ENCODE peak calls at places on chromosomes 4 and X, in eight cellular contexts. One of them, this sample, is unnamed.

GRCh38 chr4:84366932-84367331 is 132.2 kb downstream of the NKX6-1 start:
- DNase-seq in iPS DF 19.7: no peak
- DNase-seq in NCI-H1105 treated with DMSO at 0.1 percent for 48 hours: no peak
- DNase-seq in H9: no peak
- DNase-seq in breast epithelium: no peak
- DNase-seq in head of caudate nucleus: no peak
- DNase-seq in iris pigment epithelial cell: no peak
- DNase-seq in CMK: no peak
- DNase-seq in this sample: no peak

GRCh38 chr4:71230613-71231012 is 108.2 kb upstream of the SLC4A4 start:
- DNase-seq in CMK: no peak
- DNase-seq in iPS DF 19.7: no peak
- DNase-seq in breast epithelium: no peak
- DNase-seq in iris pigment epithelial cell: no peak
- DNase-seq in H9: no peak
- DNase-seq in head of caudate nucleus: peak
- DNase-seq in NCI-H1105 treated with DMSO at 0.1 percent for 48 hours: no peak
- DNase-seq in this sample: no peak

GRCh38 chr4:54255881-54256280 is 26.8 kb downstream of the PDGFRA start:
- DNase-seq in iPS DF 19.7: no peak
- DNase-seq in breast epithelium: no peak
- DNase-seq in iris pigment epithelial cell: peak
- DNase-seq in head of caudate nucleus: no peak
- DNase-seq in CMK: no peak
- DNase-seq in NCI-H1105 treated with DMSO at 0.1 percent for 48 hours: no peak
- DNase-seq in H9: no peak
- DNase-seq in this sample: peak

GRCh38 chr4:63529581-63529980 is 879.7 kb downstream of the TECRL start:
- DNase-seq in head of caudate nucleus: no peak
- DNase-seq in NCI-H1105 treated with DMSO at 0.1 percent for 48 hours: no peak
- DNase-seq in CMK: no peak
- DNase-seq in iPS DF 19.7: no peak
- DNase-seq in breast epithelium: no peak
- DNase-seq in H9: no peak
- DNase-seq in iris pigment epithelial cell: no peak
- DNase-seq in this sample: no peak

GRCh38 chr4:87375719-87376291 is 15.2 kb downstream of the HSD17B11 start:
- DNase-seq in head of caudate nucleus: no peak
- DNase-seq in NCI-H1105 treated with DMSO at 0.1 percent for 48 hours: peak
- DNase-seq in iris pigment epithelial cell: peak
- DNase-seq in breast epithelium: no peak
- DNase-seq in CMK: peak
- DNase-seq in iPS DF 19.7: peak
- DNase-seq in H9: no peak
- DNase-seq in this sample: peak

GRCh38 chrX:69309074-69309792 is 144.0 kb upstream of the PJA1 start:
- DNase-seq in H9: peak
- DNase-seq in iris pigment epithelial cell: no peak
- DNase-seq in NCI-H1105 treated with DMSO at 0.1 percent for 48 hours: no peak
- DNase-seq in head of caudate nucleus: no peak
- DNase-seq in breast epithelium: no peak
- DNase-seq in CMK: no peak
- DNase-seq in iPS DF 19.7: no peak
- DNase-seq in this sample: no peak

GRCh38 chr4:7094931-7095330 is 27.1 kb upstream of the GRPEL1 start:
- DNase-seq in head of caudate nucleus: no peak
- DNase-seq in H9: no peak
- DNase-seq in CMK: no peak
- DNase-seq in iPS DF 19.7: no peak
- DNase-seq in breast epithelium: no peak
- DNase-seq in NCI-H1105 treated with DMSO at 0.1 percent for 48 hours: no peak
- DNase-seq in iris pigment epithelial cell: no peak
- DNase-seq in this sample: no peak

GRCh38 chr4:184322328-184323025 is 104.8 kb upstream of the ENPP6 start:
- DNase-seq in H9: no peak
- DNase-seq in CMK: no peak
- DNase-seq in breast epithelium: no peak
- DNase-seq in head of caudate nucleus: no peak
- DNase-seq in iris pigment epithelial cell: no peak
- DNase-seq in NCI-H1105 treated with DMSO at 0.1 percent for 48 hours: no peak
- DNase-seq in iPS DF 19.7: no peak
- DNase-seq in this sample: no peak

GRCh38 chrX:50913520-50913919 is 3.0 kb downstream of the BMP15 start:
- DNase-seq in head of caudate nucleus: no peak
- DNase-seq in NCI-H1105 treated with DMSO at 0.1 percent for 48 hours: no peak
- DNase-seq in iPS DF 19.7: no peak
- DNase-seq in breast epithelium: no peak
- DNase-seq in H9: no peak
- DNase-seq in iris pigment epithelial cell: no peak
- DNase-seq in CMK: no peak
- DNase-seq in this sample: no peak

GRCh38 chrX:13357925-13358324 is 38.1 kb upstream of the ATXN3L start:
- DNase-seq in NCI-H1105 treated with DMSO at 0.1 percent for 48 hours: peak
- DNase-seq in iPS DF 19.7: no peak
- DNase-seq in iris pigment epithelial cell: peak
- DNase-seq in head of caudate nucleus: no peak
- DNase-seq in H9: no peak
- DNase-seq in breast epithelium: no peak
- DNase-seq in CMK: no peak
- DNase-seq in this sample: peak

GRCh38 chr4:152328595-152328994 is 207.3 kb downstream of the FBXW7 start:
- DNase-seq in CMK: no peak
- DNase-seq in iPS DF 19.7: no peak
- DNase-seq in NCI-H1105 treated with DMSO at 0.1 percent for 48 hours: no peak
- DNase-seq in H9: no peak
- DNase-seq in head of caudate nucleus: no peak
- DNase-seq in iris pigment epithelial cell: peak
- DNase-seq in breast epithelium: no peak
- DNase-seq in this sample: no peak

GRCh38 chr4:2954358-2955185 is 8.6 kb downstream of the NOP14 start:
- DNase-seq in CMK: no peak
- DNase-seq in breast epithelium: no peak
- DNase-seq in head of caudate nucleus: no peak
- DNase-seq in NCI-H1105 treated with DMSO at 0.1 percent for 48 hours: no peak
- DNase-seq in iPS DF 19.7: no peak
- DNase-seq in H9: peak
- DNase-seq in iris pigment epithelial cell: no peak
- DNase-seq in this sample: no peak

GRCh38 chrX:40151211-40152172 is 53.7 kb upstream of the BCOR start:
- DNase-seq in head of caudate nucleus: no peak
- DNase-seq in breast epithelium: no peak
- DNase-seq in NCI-H1105 treated with DMSO at 0.1 percent for 48 hours: no peak
- DNase-seq in H9: peak
- DNase-seq in iris pigment epithelial cell: peak
- DNase-seq in iPS DF 19.7: no peak
- DNase-seq in CMK: no peak
- DNase-seq in this sample: peak

GRCh38 chrX:56219702-56220101 is 12.5 kb upstream of the KLF8 start:
- DNase-seq in breast epithelium: no peak
- DNase-seq in iris pigment epithelial cell: no peak
- DNase-seq in H9: no peak
- DNase-seq in CMK: no peak
- DNase-seq in head of caudate nucleus: no peak
- DNase-seq in iPS DF 19.7: no peak
- DNase-seq in NCI-H1105 treated with DMSO at 0.1 percent for 48 hours: no peak
- DNase-seq in this sample: no peak

GRCh38 chr4:20253799-20254409 is 2.2 kb downstream of the SLIT2 start:
- DNase-seq in CMK: no peak
- DNase-seq in head of caudate nucleus: peak
- DNase-seq in H9: peak
- DNase-seq in iris pigment epithelial cell: peak
- DNase-seq in NCI-H1105 treated with DMSO at 0.1 percent for 48 hours: peak
- DNase-seq in breast epithelium: peak
- DNase-seq in iPS DF 19.7: no peak
- DNase-seq in this sample: peak

GRCh38 chr4:8182858-8183725 is 16.0 kb upstream of the SH3TC1 start:
- DNase-seq in NCI-H1105 treated with DMSO at 0.1 percent for 48 hours: no peak
- DNase-seq in breast epithelium: no peak
- DNase-seq in iPS DF 19.7: no peak
- DNase-seq in H9: no peak
- DNase-seq in CMK: no peak
- DNase-seq in head of caudate nucleus: no peak
- DNase-seq in iris pigment epithelial cell: peak
- DNase-seq in this sample: peak

GRCh38 chr4:52750819-52751348 is 341 bp downstream of the ERVMER34-1 start:
- DNase-seq in CMK: no peak
- DNase-seq in head of caudate nucleus: no peak
- DNase-seq in H9: peak
- DNase-seq in NCI-H1105 treated with DMSO at 0.1 percent for 48 hours: no peak
- DNase-seq in iPS DF 19.7: no peak
- DNase-seq in iris pigment epithelial cell: peak
- DNase-seq in breast epithelium: no peak
- DNase-seq in this sample: no peak